ENCODE peak calls at places on chromosomes 6 and 20, in four cellular contexts. W is psoas muscle, J is colonic mucosa, P is cardiac muscle cell. H is an unnamed sample.

GRCh38 chr6:150924808-150925654 is 59.5 kb downstream of the MTHFD1L start:
- DNase-seq in J (no peak), W (no peak), P (peak; percentile 75), H (no peak)

GRCh38 chr20:39885975-39886649 is 802.9 kb downstream of the MAFB start:
- DNase-seq in W (peak; percentile 80), J (peak; percentile 54), P (peak; percentile 78), H (no peak)

GRCh38 chr6:6368684-6369052 is 48.2 kb upstream of the F13A1 start:
- DNase-seq in W (no peak), J (no peak), P (no peak), H (no peak)

GRCh38 chr6:131136021-131136847 is 967 bp downstream of the AKAP7 start:
- DNase-seq in W (no peak), J (peak; percentile 32), P (peak; percentile 74), H (no peak)

GRCh38 chr6:13877116-13877515 is 47.6 kb upstream of the RNF182 start:
- DNase-seq in J (no peak), P (peak; percentile 8), W (no peak), H (no peak)

GRCh38 chr6:25303234-25303633 is 24.1 kb downstream of the CARMIL1 start:
- DNase-seq in J (peak; percentile 32), W (no peak), P (no peak), H (no peak)

GRCh38 chr6:71028236-71028876 is 71.5 kb upstream of the B3GAT2 start:
- DNase-seq in J (no peak), P (no peak), W (no peak), H (no peak)

GRCh38 chr20:45890077-45890996 is 671 bp downstream of the NEURL2 start:
- DNase-seq in P (peak; percentile 92), J (peak; percentile 89), W (peak; percentile 90), H (peak; percentile 63)

GRCh38 chr20:63064745-63065711 is 58.3 kb upstream of the BHLHE23 start:
- DNase-seq in P (no peak), J (no peak), W (peak; percentile 44), H (no peak)

GRCh38 chr6:16486661-16487060 is 248.3 kb downstream of the GMPR start:
- DNase-seq in J (no peak), P (no peak), W (no peak), H (no peak)

GRCh38 chr6:10482636-10483257 is 38.4 kb upstream of the GCNT2 start:
- DNase-seq in J (no peak), W (no peak), P (no peak), H (no peak)

GRCh38 chr6:41077536-41077935 is 4.8 kb downstream of the NFYA start:
- DNase-seq in J (no peak), P (no peak), W (no peak), H (no peak)

GRCh38 chr6:106562001-106562400 is 67.3 kb downstream of the RTN4IP1 start:
- DNase-seq in P (no peak), J (no peak), W (no peak), H (no peak)

GRCh38 chr6:117907600-117908245 is 659 bp downstream of the SLC35F1 start:
- DNase-seq in J (no peak), P (no peak), W (no peak), H (no peak)

GRCh38 chr6:149887343-149887742 is 10.6 kb downstream of the RAET1E start:
- DNase-seq in W (no peak), P (peak; percentile 66), J (no peak), H (no peak)

GRCh38 chr20:52595492-52595891 is 376.7 kb upstream of the TSHZ2 start:
- DNase-seq in J (no peak), P (no peak), W (no peak), H (no peak)

GRCh38 chr20:46512943-46513844 is at the start of gene ZNF334:
- DNase-seq in P (peak; percentile 71), J (peak; percentile 46), W (peak; percentile 64), H (no peak)

GRCh38 chr20:59161626-59162170 is 1.9 kb upstream of the ZNF831 start:
- DNase-seq in P (no peak), J (no peak), W (no peak), H (no peak)

GRCh38 chr6:74128536-74128935 is 432.5 kb downstream of the CD109 start:
- DNase-seq in W (no peak), J (no peak), P (peak; percentile 29), H (no peak)

GRCh38 chr6:106115231-106115630 is 29.1 kb downstream of the PRDM1 start:
- DNase-seq in J (no peak), P (no peak), W (no peak), H (no peak)

GRCh38 chr6:29792123-29793035 is 35.2 kb upstream of the HLA-G start:
- DNase-seq in W (peak; percentile 78), J (peak; percentile 83), P (peak; percentile 34), H (peak; percentile 7)

GRCh38 chr6:26172496-26172958 is 85.3 kb downstream of the HFE start:
- DNase-seq in W (no peak), P (peak; percentile 57), J (peak; percentile 51), H (no peak)

GRCh38 chr6:11763460-11764249 is 14.9 kb downstream of the ADTRP start:
- DNase-seq in P (peak; percentile 54), W (no peak), J (no peak), H (no peak)

GRCh38 chr6:45676376-45676775 is 298.6 kb upstream of the SUPT3H start:
- DNase-seq in J (no peak), P (no peak), W (no peak), H (no peak)

GRCh38 chr20:48178607-48179006 is 393.3 kb upstream of the SULF2 start:
- DNase-seq in J (no peak), W (no peak), P (no peak), H (no peak)

GRCh38 chr20:13022401-13023170 is 13.8 kb downstream of the SPTLC3 start:
- DNase-seq in W (no peak), P (peak; percentile 52), J (no peak), H (no peak)

GRCh38 chr6:17872908-17873307 is 114.5 kb downstream of the KIF13A start:
- DNase-seq in P (no peak), J (no peak), W (no peak), H (no peak)
- H3K4me1 ChIP-seq in P (peaks cover 6% of the 10 kb centered on the region), J (no peaks in the 10 kb centered on the region), W (peaks cover 30% of the 10 kb centered on the region), H (peaks cover 55% of the 10 kb centered on the region)

GRCh38 chr6:228881-229651 is 63.2 kb upstream of the DUSP22 start:
- DNase-seq in J (no peak), W (no peak), P (no peak), H (no peak)
- H3K4me1 ChIP-seq in J (no peaks in the 10 kb centered on the region), W (no peaks in the 10 kb centered on the region), P (no peaks in the 10 kb centered on the region), H (no peaks in the 10 kb centered on the region)

DNA sequence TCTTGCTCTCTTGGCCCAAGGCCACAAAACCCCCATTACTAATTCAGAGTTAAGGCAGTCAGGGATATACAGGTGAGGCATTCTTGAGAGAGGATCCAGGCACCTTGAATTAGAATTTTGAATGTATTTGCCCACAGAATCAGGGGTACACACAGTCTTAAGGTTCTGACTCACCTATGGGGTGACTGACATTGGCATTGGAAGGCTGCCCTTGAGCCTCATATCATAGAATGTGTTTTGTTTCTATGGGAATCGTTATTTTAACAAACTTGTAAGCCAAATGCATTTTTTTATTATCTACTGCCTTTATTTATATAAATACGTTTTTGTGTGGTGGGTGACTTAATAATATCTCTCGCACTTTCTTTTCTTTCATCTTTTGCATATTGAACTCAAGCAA is 218.6 kb upstream of the CITED2 start:
- DNase-seq in P (no peak), J (no peak), W (no peak), H (no peak)
- H3K4me1 ChIP-seq in P (peaks cover 58% of the 10 kb centered on the region), J (peaks cover 5% of the 10 kb centered on the region), W (peaks cover 56% of the 10 kb centered on the region), H (peaks cover 21% of the 10 kb centered on the region)

DNA sequence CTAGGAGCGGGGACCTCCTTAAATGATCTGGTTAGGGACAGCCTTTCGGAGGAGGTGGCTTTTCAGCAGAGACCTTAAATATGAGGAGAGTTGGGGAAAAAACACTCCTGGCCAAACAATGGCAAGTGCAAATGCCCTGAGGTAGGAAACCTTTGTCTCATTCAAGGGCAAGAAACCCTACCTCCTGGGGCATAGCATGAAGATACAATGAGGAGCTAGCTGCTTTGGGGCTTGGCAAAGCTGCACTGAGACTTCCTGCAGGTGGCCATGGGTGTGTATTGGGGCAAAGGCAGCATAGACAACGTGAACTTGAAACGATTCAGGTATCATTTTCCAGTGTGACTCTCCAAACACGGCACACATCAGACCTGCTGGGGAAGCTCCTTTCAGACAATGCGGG is 30.7 kb downstream of the PMEPA1 start:
- DNase-seq in J (no peak), W (no peak), P (no peak), H (no peak)
- H3K4me1 ChIP-seq in J (peaks cover 16% of the 10 kb centered on the region), W (peaks cover 7% of the 10 kb centered on the region), P (peaks cover 27% of the 10 kb centered on the region), H (peaks cover 30% of the 10 kb centered on the region)

DNA sequence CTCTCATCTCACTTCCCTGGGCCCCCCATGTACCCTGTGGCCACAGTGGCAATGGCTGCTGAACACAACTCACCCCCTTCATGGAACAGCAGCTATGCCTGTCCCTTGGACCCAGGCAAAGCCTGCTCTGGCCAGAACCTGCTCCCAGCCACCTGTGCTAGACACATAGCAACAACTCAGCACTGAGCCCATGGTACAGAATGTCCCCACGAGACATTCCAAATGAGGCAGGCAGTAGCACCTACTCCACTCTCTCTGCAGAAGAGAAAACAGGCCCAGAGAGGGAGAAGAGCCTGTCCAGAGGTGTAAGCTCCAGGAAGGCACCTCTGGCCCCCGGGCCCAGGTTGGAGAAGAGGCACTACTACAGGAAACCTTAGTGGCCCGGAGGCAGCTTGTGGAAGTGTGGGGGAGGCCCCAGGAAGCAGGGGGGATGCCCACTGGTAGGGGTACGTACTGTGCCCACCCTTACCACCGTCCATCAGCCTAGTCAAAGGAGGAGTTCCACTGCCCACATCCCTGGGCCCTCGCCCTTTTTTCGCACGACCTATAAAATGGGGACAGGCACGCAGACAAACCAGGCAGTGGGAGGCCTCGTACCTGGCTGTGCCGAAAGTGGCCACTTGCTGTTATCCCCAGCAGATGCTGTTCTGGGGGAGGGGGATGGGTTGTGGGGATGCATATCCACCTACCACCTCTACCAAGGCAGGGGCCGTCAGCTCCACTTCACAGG is 97.2 kb downstream of the ASXL1 start:
- DNase-seq in J (no peak), W (peak; percentile 41), P (no peak), H (no peak)
- H3K4me1 ChIP-seq in J (peaks cover 6% of the 10 kb centered on the region), W (peaks cover 15% of the 10 kb centered on the region), P (peaks cover 15% of the 10 kb centered on the region), H (no peaks in the 10 kb centered on the region)

GRCh38 chr20:34706912-34707784 is 3.0 kb downstream of the TP53INP2 start:
- DNase-seq in J (no peak), W (peak; percentile 63), P (no peak), H (no peak)

GRCh38 chr20:34709044-34709835 is 5.1 kb downstream of the TP53INP2 start:
- DNase-seq in J (peak; percentile 92), W (peak; percentile 89), P (peak; percentile 86), H (peak; percentile 56)

GRCh38 chr20:34710568-34710839 is 6.4 kb downstream of the TP53INP2 start:
- DNase-seq in J (no peak), P (no peak), W (no peak), H (no peak)

GRCh38 chr20:34709836-34710567 is 5.9 kb downstream of the TP53INP2 start:
- DNase-seq in P (peak; percentile 28), J (peak; percentile 77), W (peak; percentile 85), H (no peak)

DNA sequence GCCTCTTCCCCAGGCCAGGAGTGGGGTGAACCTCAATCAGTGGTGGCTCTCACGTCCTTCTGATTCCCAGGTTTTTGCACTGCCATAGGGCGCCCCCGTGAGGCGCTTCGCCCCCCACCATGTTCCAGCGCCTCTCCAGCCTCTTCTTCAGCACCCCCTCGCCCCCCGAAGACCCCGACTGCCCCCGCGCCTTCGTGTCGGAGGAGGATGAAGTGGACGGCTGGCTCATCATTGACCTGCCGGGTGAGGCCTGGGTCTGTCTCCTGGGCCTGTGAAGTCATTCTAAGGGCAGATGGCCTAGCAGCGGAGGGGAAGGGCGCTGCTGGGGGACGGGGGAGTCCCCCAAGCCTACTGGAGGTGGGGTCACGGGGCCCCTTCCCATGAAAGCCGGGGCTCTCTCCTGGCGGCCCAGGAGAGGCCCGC is 4.5 kb downstream of the TP53INP2 start:
- DNase-seq in P (peak; percentile 48), W (peak; percentile 74), J (peak; percentile 77), H (no peak)
- H3K4me1 ChIP-seq in P (peaks cover 21% of the 10 kb centered on the region), W (peaks cover 35% of the 10 kb centered on the region), J (peaks cover 6% of the 10 kb centered on the region), H (peaks cover 22% of the 10 kb centered on the region)